ENCODE peak calls at places on chromosome X, in eight cellular contexts. D is heart left ventricle, G is hepatocyte, Z is IMR-90, X is ovary, Q is tibial nerve, P is mammary epithelial cell, F is fibroblast of lung. M is an unnamed sample.

GRCh38 chrX:78746496-78746895 is 1.0 kb upstream of the LPAR4 start:
- DNase-seq in D (no peak), P (no peak), Z (no peak), X (no peak), F (no peak), Q (no peak), G (no peak), M (no peak)

GRCh38 chrX:20670611-20671010 is 403.9 kb upstream of the RPS6KA3 start:
- DNase-seq in G (no peak), Q (no peak), P (no peak), F (no peak), Z (no peak), D (no peak), X (no peak), M (no peak)

GRCh38 chrX:78303086-78303485 is 24.3 kb downstream of the CYSLTR1 start:
- DNase-seq in Z (no peak), Q (no peak), G (no peak), P (no peak), D (no peak), X (no peak), F (no peak), M (no peak)

GRCh38 chrX:123171781-123172180 is 12.3 kb upstream of the GRIA3 start:
- DNase-seq in P (peak), Q (no peak), Z (no peak), X (no peak), D (no peak), G (no peak), F (peak), M (no peak)

GRCh38 chrX:26262121-26262523 is 46.2 kb downstream of the MAGEB5 start:
- DNase-seq in Q (no peak), D (no peak), Z (peak), F (peak), G (no peak), X (no peak), P (peak), M (peak)

GRCh38 chrX:47200385-47201150 is 6.9 kb downstream of the UBA1 start:
- DNase-seq in P (peak), D (no peak), Z (peak), X (no peak), Q (peak), F (peak), G (peak), M (no peak)

GRCh38 chrX:38375888-38376287 is 23.5 kb downstream of the OTC start:
- DNase-seq in F (no peak), P (peak), X (no peak), D (no peak), Z (no peak), G (peak), Q (no peak), M (no peak)

GRCh38 chrX:30735839-30736238 is 82.6 kb downstream of the GK start:
- DNase-seq in D (no peak), F (peak), P (peak), X (no peak), Q (peak), G (peak), Z (peak), M (peak)

GRCh38 chrX:28802625-28803024 is 215.4 kb downstream of the IL1RAPL1 start:
- DNase-seq in Z (no peak), G (no peak), D (no peak), Q (no peak), F (no peak), P (no peak), X (no peak), M (no peak)

GRCh38 chrX:981791-982626 is 230.4 kb downstream of the CRLF2 start:
- DNase-seq in P (no peak), Z (no peak), X (no peak), D (no peak), Q (no peak), F (no peak), G (no peak), M (no peak)

GRCh38 chrX:72100824-72101351 is 30.8 kb downstream of the RTL5 start:
- DNase-seq in G (no peak), X (no peak), P (no peak), F (no peak), Q (no peak), Z (no peak), D (no peak), M (no peak)

GRCh38 chrX:47623540-47624027 is 3.9 kb upstream of the SYN1 start:
- DNase-seq in Z (peak), P (peak), X (peak), Q (no peak), F (peak), G (peak), D (peak), M (peak)

GRCh38 chrX:41276661-41277506 is 57.1 kb upstream of the DDX3X start:
- DNase-seq in D (no peak), G (no peak), Z (no peak), P (no peak), Q (no peak), X (no peak), F (no peak), M (no peak)
- H3K27ac ChIP-seq in D (no peak), G (peak), Z (peak), P (no peak), Q (peak), X (no peak), F (no peak), M (peak)

DNA sequence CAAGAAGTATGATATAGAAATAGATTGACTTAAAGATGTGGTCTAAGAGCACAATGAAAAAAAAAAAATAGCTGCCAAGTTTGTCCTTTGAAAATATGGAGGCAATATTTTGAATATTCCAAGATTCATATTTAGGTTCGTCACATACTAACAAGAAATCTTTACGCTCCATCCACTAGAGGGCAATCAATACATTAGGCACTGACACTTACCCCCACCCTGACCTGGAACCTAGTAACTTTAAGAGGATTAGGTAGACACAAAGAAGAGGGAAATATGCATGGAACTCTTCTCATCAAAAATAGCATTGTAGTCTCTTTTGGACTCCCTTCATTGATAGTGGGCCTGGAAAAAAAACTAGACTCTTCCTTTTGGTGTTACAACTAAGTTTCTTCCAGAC is 1108.1 kb downstream of the PCDH19 start:
- DNase-seq in D (no peak), F (no peak), G (peak), X (no peak), P (no peak), Q (no peak), Z (no peak), M (no peak)
- TF ChIP-seq CTCF in D (no peak), F (no peak), G (peak), X (no peak), P (peak), Q (no peak), Z (no peak), M (peak)

DNA sequence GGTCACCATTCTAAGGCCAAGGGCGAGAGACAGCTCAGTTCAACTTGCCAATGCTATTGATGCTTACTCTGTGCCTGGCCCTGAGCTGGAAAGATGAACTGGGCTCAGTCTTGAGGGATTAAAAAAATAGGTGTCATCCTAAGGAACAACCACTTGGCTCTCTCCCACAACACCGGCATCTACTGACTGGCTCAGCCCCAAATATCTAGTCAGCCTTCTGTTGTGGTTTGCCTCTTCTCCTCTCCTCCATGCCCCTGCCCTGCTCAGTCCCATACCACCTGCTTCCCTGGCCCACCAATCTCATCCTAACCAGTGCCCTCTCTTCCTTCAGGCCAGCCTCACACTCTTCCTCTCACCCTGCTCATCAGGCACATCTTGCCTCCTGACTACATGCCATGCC is 29.6 kb downstream of the KDM5C start:
- DNase-seq in D (no peak), Q (no peak), F (no peak), X (no peak), P (no peak), Z (no peak), G (no peak), M (no peak)
- H3K27ac ChIP-seq in D (no peak), Q (no peak), F (no peak), X (no peak), P (no peak), Z (no peak), G (no peak), M (no peak)

GRCh38 chrX:107050195-107050709 is 50.2 kb upstream of the MORC4 start:
- DNase-seq in X (no peak), Q (no peak), D (no peak), Z (no peak), P (no peak), F (no peak), G (no peak), M (no peak)

GRCh38 chrX:107054978-107055377 is 55.0 kb upstream of the MORC4 start:
- DNase-seq in X (no peak), P (no peak), F (no peak), G (no peak), Q (no peak), D (no peak), Z (no peak), M (no peak)
- TF ChIP-seq CTCF in X (no peak), P (no peak), F (no peak), G (no peak), Q (no peak), D (no peak), Z (no peak), M (no peak)

GRCh38 chrX:23821847-23822246 is 38.9 kb downstream of the SAT1 start:
- DNase-seq in X (no peak), F (no peak), G (no peak), Q (no peak), P (no peak), D (no peak), Z (no peak), M (no peak)
- H3K27ac ChIP-seq in X (no peak), F (no peak), G (peak), Q (no peak), P (no peak), D (no peak), Z (no peak), M (no peak)

GRCh38 chrX:115952417-115953092 is 218.0 kb upstream of the AGTR2 start:
- DNase-seq in P (no peak), D (no peak), Z (no peak), G (no peak), X (no peak), Q (no peak), F (no peak), M (no peak)

GRCh38 chrX:115960440-115961084 is 210.0 kb upstream of the AGTR2 start:
- DNase-seq in Q (no peak), F (no peak), X (no peak), G (peak), D (no peak), P (peak), Z (no peak), M (peak)

GRCh38 chrX:115958687-115959359 is 211.7 kb upstream of the AGTR2 start:
- DNase-seq in G (no peak), Q (no peak), F (no peak), D (no peak), Z (no peak), P (peak), X (no peak), M (no peak)

GRCh38 chrX:115957862-115958490 is 212.6 kb upstream of the AGTR2 start:
- DNase-seq in G (no peak), F (no peak), D (no peak), Z (no peak), P (no peak), X (no peak), Q (no peak), M (no peak)
- TF ChIP-seq CTCF in G (no peak), F (no peak), D (no peak), Z (no peak), P (peak), X (no peak), Q (no peak), M (no peak)

GRCh38 chrX:153469811-153470410 is 465 bp downstream of the HAUS7 start:
- DNase-seq in D (no peak), F (no peak), P (peak), X (no peak), Z (peak), G (peak), Q (no peak), M (no peak)

GRCh38 chrX:153471663-153472280 is 1.4 kb upstream of the HAUS7 start:
- DNase-seq in D (no peak), G (no peak), P (no peak), Q (no peak), X (no peak), Z (peak), F (peak), M (no peak)

GRCh38 chrX:153473126-153473525 is 2.8 kb upstream of the HAUS7 start:
- DNase-seq in F (no peak), P (no peak), Z (no peak), G (no peak), Q (no peak), D (no peak), X (no peak), M (no peak)

GRCh38 chrX:153468008-153468580 is 2.3 kb downstream of the HAUS7 start:
- DNase-seq in D (no peak), Z (peak), X (no peak), F (no peak), P (no peak), G (no peak), Q (no peak), M (no peak)

DNA sequence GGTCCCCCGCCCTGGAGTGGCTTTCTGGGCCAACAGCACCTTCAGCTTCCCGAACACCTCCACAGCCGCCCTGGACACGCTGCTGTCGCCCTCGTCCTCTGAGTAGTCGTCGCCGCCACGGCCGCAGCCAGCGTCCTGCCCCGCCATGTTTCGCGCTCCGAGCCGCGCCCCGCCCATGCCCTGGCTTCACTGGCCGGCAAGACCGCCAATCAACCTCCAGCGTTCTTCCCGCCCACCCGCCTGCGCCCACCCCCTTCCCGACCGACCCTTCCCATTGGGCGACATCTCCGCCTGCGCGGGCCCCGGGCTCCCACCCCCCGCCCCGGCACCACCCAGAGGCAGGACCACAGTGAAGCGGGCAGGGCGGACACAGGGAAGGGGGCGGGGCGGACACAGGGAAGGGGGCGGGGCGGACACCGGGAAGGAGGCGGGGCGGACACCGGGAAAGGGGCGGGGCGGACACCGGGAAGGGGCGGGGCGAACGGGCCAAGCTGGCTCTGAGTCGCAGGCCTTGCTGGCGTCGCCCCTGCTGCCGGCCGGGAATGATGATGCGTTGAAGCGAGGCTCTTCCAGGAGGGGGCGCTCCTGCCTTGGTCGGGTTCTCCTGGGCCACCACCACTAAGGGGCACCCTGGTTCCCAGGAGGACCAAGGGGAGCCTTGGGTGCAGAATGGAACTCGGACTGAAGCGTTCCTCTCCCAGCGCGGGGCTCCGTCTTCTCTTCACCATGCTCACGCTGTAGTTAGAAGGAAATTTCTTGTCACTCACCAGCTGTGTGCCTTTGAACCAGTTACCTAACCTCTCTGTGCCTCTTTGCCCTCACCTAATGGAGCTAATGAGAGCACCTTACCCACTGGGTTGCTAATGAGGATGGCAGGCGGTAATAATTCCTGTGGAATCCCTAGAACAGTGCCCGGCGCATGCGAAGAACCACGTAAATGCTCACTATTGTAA is at the start of gene HAUS7:
- DNase-seq in X (peak), F (peak), Q (peak), G (peak), D (peak), P (peak), Z (peak), M (peak)
- H3K27ac ChIP-seq in X (peak), F (peak), Q (peak), G (peak), D (no peak), P (no peak), Z (peak), M (peak)

M was measured in RWPE1.